ENCODE peak calls at places on chromosomes 3 and 15, in ten cellular contexts. N is BE2C; T is astrocyte of the spinal cord; D is activated CD8-positive, alpha-beta T cell treated with anti-CD3 and anti-CD28 coated beads for 36 hours; Q is cardiac muscle cell; X is GM20000; K is H1; A is HFFc6; B is omental fat pad; R is GM13977. V is an unnamed sample.

GRCh38 chr3:55491296-55491816 is 4.2 kb upstream of the WNT5A start:
- DNase-seq in X (no peak), T (peak; percentile 86), K (no peak), R (no peak), D (no peak), N (no peak), B (no peak), A (peak; percentile 93), Q (peak; percentile 70), V (no peak)

GRCh38 chr3:21466491-21466890 is 284.5 kb downstream of the ZNF385D start:
- DNase-seq in N (no peak), X (no peak), K (no peak), T (peak; percentile 9), D (no peak), A (peak; percentile 25), R (no peak), Q (no peak), B (no peak), V (no peak)

GRCh38 chr3:27507515-27508266 is 23.5 kb upstream of the SLC4A7 start:
- DNase-seq in R (no peak), X (no peak), K (no peak), D (no peak), Q (peak; percentile 18), B (no peak), N (no peak), T (peak; percentile 27), A (no peak), V (no peak)

GRCh38 chr3:56769125-56769709 is 32.5 kb downstream of the ARHGEF3 start:
- DNase-seq in Q (no peak), D (no peak), N (no peak), A (no peak), B (no peak), X (no peak), K (no peak), R (no peak), T (no peak), V (no peak)

GRCh38 chr3:114496021-114496434 is 202.2 kb downstream of the TIGIT start:
- DNase-seq in R (no peak), A (peak; percentile 85), K (no peak), X (no peak), N (no peak), T (peak; percentile 76), B (no peak), D (no peak), Q (peak; percentile 30), V (no peak)

GRCh38 chr3:85312326-85312725 is 353.5 kb downstream of the CADM2 start:
- DNase-seq in Q (no peak), A (no peak), B (no peak), N (no peak), R (no peak), X (no peak), D (no peak), T (no peak), K (no peak), V (no peak)

GRCh38 chr15:29072444-29072843 is 186.7 kb downstream of the APBA2 start:
- DNase-seq in B (no peak), D (no peak), A (no peak), X (no peak), R (no peak), Q (no peak), N (no peak), K (no peak), T (no peak), V (no peak)

GRCh38 chr3:18679226-18679625 is 254.1 kb upstream of the SATB1 start:
- DNase-seq in N (no peak), X (no peak), Q (no peak), B (no peak), K (no peak), R (no peak), T (no peak), A (no peak), D (peak; percentile 65), V (no peak)

GRCh38 chr3:140355481-140355880 is 322.4 kb upstream of the TRIM42 start:
- DNase-seq in A (no peak), X (no peak), N (no peak), T (no peak), R (no peak), D (no peak), K (no peak), B (no peak), Q (no peak), V (no peak)

DNA sequence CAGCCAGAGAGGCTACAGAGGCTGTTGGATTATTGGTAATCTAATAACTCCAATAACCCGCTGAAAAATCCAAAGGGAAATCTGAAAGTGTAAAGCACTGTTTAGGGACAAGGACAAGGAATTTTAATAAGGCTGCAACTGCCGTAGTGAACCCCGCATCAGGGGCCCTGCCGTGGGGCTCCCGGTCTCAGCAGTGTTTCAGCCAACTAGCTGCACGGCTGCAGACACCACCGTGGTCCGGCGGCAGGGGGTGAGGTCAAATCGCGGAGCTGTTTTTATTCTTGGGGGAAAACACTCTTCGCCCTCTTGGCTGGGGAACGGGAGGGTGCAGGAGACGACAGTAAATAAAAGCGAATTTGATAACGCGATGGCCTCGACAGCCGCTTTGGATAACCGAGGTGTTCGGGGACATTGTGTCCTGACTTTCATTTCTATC is 6.1 kb downstream of the BCL6 start:
- DNase-seq in K (peak; percentile 76), A (no peak), R (no peak), X (no peak), D (peak; percentile 59), N (no peak), B (no peak), T (no peak), Q (no peak), V (no peak)
- TF ChIP-seq CTCF in K (no peak), A (peak; percentile 26), R (no peak), X (no peak), D (no peak), N (no peak), B (no peak), T (no peak), Q (no peak), V (no peak)

GRCh38 chr3:58332575-58333179 is at the start of gene PXK:
- DNase-seq in X (peak; percentile 92), B (peak; percentile 42), K (peak; percentile 84), D (peak; percentile 81), R (peak; percentile 88), A (peak; percentile 64), Q (peak; percentile 88), T (peak; percentile 79), N (peak; percentile 72), V (peak; percentile 84)
- TF ChIP-seq CTCF in X (peak; percentile 26), B (no peak), K (no peak), D (no peak), R (peak; percentile 46), A (peak; percentile 38), Q (no peak), T (no peak), N (no peak), V (peak; percentile 41)

GRCh38 chr15:40807028-40807887 is at the start of the genes DNAJC17 and ZFYVE19:
- DNase-seq in T (peak; percentile 98), R (peak; percentile 89), D (peak; percentile 97), X (peak; percentile 89), A (peak; percentile 98), Q (peak; percentile 99), K (peak; percentile 90), B (peak; percentile 81), N (peak; percentile 99), V (peak; percentile 94)
- TF ChIP-seq CTCF in T (no peak), R (no peak), D (no peak), X (no peak), A (peak; percentile 32), Q (peak; percentile 9), K (no peak), B (no peak), N (no peak), V (no peak)

GRCh38 chr3:172333692-172334457 is 114.4 kb downstream of the GHSR start:
- DNase-seq in A (no peak), T (no peak), R (no peak), D (no peak), X (no peak), B (no peak), Q (no peak), K (no peak), N (no peak), V (no peak)
- TF ChIP-seq CTCF in A (peak; percentile 61), T (peak; percentile 23), R (no peak), D (no peak), X (no peak), B (no peak), Q (peak; percentile 30), K (no peak), N (peak; percentile 27), V (no peak)

DNA sequence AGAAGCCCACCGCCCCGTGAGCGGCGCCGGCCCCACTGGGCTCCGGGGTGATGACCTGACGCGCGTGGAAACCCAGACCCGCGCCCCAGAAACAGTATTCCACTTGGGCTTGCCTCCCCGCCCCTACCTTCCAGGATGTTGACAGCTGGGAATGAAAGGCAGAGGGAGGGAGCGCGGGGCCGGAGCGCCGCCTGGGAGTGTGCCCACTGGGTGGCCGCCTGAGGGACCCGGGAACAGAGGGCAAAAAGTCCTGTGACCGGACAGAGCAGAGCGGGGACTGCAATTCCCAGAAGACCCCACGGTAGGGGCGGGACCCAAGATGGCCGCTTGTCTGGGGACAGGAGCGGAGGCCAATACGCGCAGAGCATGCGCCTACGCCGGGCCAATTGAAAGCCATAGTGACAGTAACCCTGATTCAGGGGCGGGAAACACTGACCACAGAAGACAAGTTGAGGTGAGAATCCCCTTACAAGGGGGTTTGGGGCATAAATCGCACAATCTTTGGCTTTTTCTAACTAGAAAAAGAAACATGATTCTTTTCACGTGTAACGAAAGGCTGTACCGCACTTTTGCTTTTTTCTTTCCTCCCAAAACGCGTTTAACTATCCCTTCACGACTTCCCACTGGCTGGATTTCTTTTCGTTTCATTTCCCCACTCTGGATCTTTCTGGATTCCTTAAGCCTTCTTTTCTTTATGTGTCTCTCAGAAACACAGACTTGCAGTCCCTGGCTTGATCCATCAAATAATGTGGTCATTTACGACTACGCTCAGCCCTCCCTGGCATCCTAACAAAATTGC is at the start of gene FHIT:
- DNase-seq in Q (peak; percentile 96), A (peak; percentile 88), N (peak; percentile 90), K (peak; percentile 93), X (peak; percentile 90), T (peak; percentile 93), B (peak; percentile 67), R (peak; percentile 89), D (peak; percentile 96), V (peak; percentile 92)
- TF ChIP-seq CTCF in Q (no peak), A (no peak), N (no peak), K (no peak), X (no peak), T (no peak), B (no peak), R (no peak), D (no peak), V (no peak)

GRCh38 chr15:44298878-44299277 is 10.4 kb downstream of the GOLM2 start:
- DNase-seq in T (no peak), N (peak; percentile 70), B (no peak), R (no peak), Q (no peak), D (no peak), X (no peak), A (peak; percentile 2), K (peak; percentile 52), V (no peak)
- TF ChIP-seq CTCF in T (peak; percentile 50), N (peak; percentile 79), B (no peak), R (peak; percentile 35), Q (peak; percentile 32), D (no peak), X (no peak), A (peak; percentile 60), K (peak; percentile 68), V (peak; percentile 6)

GRCh38 chr3:152317956-152318355 is 49.2 kb downstream of the MBNL1 start:
- DNase-seq in B (no peak), T (peak; percentile 87), D (no peak), A (peak; percentile 88), X (no peak), K (no peak), R (no peak), N (no peak), Q (no peak), V (no peak)
- TF ChIP-seq CTCF in B (no peak), T (no peak), D (no peak), A (no peak), X (no peak), K (no peak), R (no peak), N (no peak), Q (no peak), V (no peak)

V was measured in GM10248.